ENCODE peak calls at places on chromosomes 13 and 19, in seven cellular contexts. E is stimulated activated CD4-positive, alpha-beta T cell treated with anti-CD3 and anti-CD28 coated beads, Interleukin-15, amount 100 ng/mL, for 1 hour; W is activated naive CD4-positive, alpha-beta T cell treated with anti-CD3 and anti-CD28 coated beads for 36 hours; R is glutamatergic neuron; M is WTC11; O is ecto neural progenitor cell; A is stimulated activated CD8-positive, alpha-beta memory T cell treated with anti-CD3 and anti-CD28 coated beads, Interleukin-7, amount 100 ng/mL, for 1 hour. I is an unnamed sample.

GRCh38 chr13:84139561-84140158 is 257.4 kb upstream of the SLITRK1 start:
- DNase-seq in E (no peak), W (no peak), R (no peak), M (no peak), O (no peak), A (no peak), I (no peak)

GRCh38 chr13:20901668-20902437 is 693 bp downstream of the XPO4 start:
- DNase-seq in E (no peak), W (peak), R (peak), M (peak), O (peak), A (no peak), I (no peak)

GRCh38 chr13:61880576-61881283 is 465.1 kb upstream of the PCDH20 start:
- DNase-seq in E (no peak), W (peak), R (no peak), M (peak), O (no peak), A (no peak), I (no peak)

GRCh38 chr19:5547881-5548280 is 19.9 kb downstream of the TINCR start:
- DNase-seq in E (no peak), W (peak), R (peak), M (peak), O (no peak), A (no peak), I (peak)

GRCh38 chr19:49889687-49890348 is 6.9 kb downstream of the IL4I1 start:
- DNase-seq in E (peak), W (peak), R (peak), M (peak), O (peak), A (peak), I (no peak)

GRCh38 chr19:23313196-23313595 is 63.0 kb upstream of the ZNF724 start:
- DNase-seq in E (no peak), W (no peak), R (no peak), M (no peak), O (no peak), A (no peak), I (no peak)

GRCh38 chr19:12841094-12841493 is 2.8 kb downstream of the MAST1 start:
- DNase-seq in E (no peak), W (no peak), R (peak), M (peak), O (peak), A (no peak), I (no peak)

GRCh38 chr13:36154567-36155231 is 23.5 kb upstream of the DCLK1 start:
- DNase-seq in E (no peak), W (no peak), R (peak), M (peak), O (peak), A (no peak), I (no peak)

GRCh38 chr19:29677001-29677781 is 11.9 kb downstream of the PLEKHF1 start:
- DNase-seq in E (no peak), W (no peak), R (peak), M (no peak), O (no peak), A (no peak), I (no peak)

GRCh38 chr13:20114066-20114465 is 46.8 kb downstream of the GJA3 start:
- DNase-seq in E (no peak), W (no peak), R (no peak), M (no peak), O (no peak), A (no peak), I (no peak)

GRCh38 chr19:51441410-51442390 is 16.6 kb downstream of the SIGLEC8 start:
- DNase-seq in E (peak), W (peak), R (no peak), M (no peak), O (no peak), A (peak), I (peak)

GRCh38 chr19:10180459-10180858 is 14.3 kb downstream of the DNMT1 start:
- DNase-seq in E (no peak), W (no peak), R (no peak), M (no peak), O (no peak), A (no peak), I (no peak)

GRCh38 chr19:11130824-11131455 is 24.6 kb downstream of the SPC24 start:
- DNase-seq in E (peak), W (peak), R (peak), M (peak), O (peak), A (peak), I (peak)

GRCh38 chr19:47471733-47472457 is at the start of gene SLC8A2:
- DNase-seq in E (peak), W (peak), R (peak), M (peak), O (peak), A (no peak), I (peak)

GRCh38 chr13:78657699-78658629 is 991 bp downstream of the OBI1 start:
- DNase-seq in E (no peak), W (no peak), R (no peak), M (no peak), O (no peak), A (no peak), I (no peak)

GRCh38 chr13:112510002-112510780 is 77.8 kb downstream of the TUBGCP3 start:
- DNase-seq in E (no peak), W (no peak), R (peak), M (peak), O (peak), A (no peak), I (peak)

GRCh38 chr13:29384466-29384865 is 211.0 kb downstream of the SLC7A1 start:
- DNase-seq in E (no peak), W (no peak), R (peak), M (no peak), O (no peak), A (no peak), I (no peak)

GRCh38 chr13:66940113-66940512 is 290.0 kb downstream of the PCDH9 start:
- DNase-seq in E (no peak), W (no peak), R (no peak), M (no peak), O (no peak), A (no peak), I (no peak)

GRCh38 chr19:55283548-55284393 is at the start of gene BRSK1:
- DNase-seq in E (no peak), W (peak), R (peak), M (peak), O (peak), A (no peak), I (no peak)

GRCh38 chr13:113176822-113177221 is 18.4 kb downstream of the PROZ start:
- DNase-seq in E (no peak), W (no peak), R (no peak), M (no peak), O (no peak), A (no peak), I (no peak)

GRCh38 chr19:31353826-31354225 is 4.6 kb upstream of the TSHZ3 start:
- DNase-seq in E (no peak), W (no peak), R (no peak), M (peak), O (peak), A (no peak), I (no peak)

GRCh38 chr19:36771275-36772231 is 1.1 kb downstream of the ZNF850 start:
- DNase-seq in E (no peak), W (peak), R (no peak), M (peak), O (peak), A (no peak), I (no peak)

GRCh38 chr13:47708386-47708785 is 292.7 kb downstream of the SUCLA2 start:
- DNase-seq in E (no peak), W (no peak), R (no peak), M (no peak), O (no peak), A (no peak), I (peak)

I was measured in SJSA1.